ENCODE peak calls at places on chromosome 16, in four cellular contexts. S, L, J and D are unnamed samples.

GRCh38 chr16:84726670-84727467 is 27.1 kb downstream of the USP10 start:
- DNase-seq in S (peak; percentile 71), L (no peak), J (no peak), D (no peak)

GRCh38 chr16:56691885-56692284 is 9.6 kb downstream of the MT1X start:
- DNase-seq in S (peak; percentile 77), J (no peak), L (peak; percentile 66), D (no peak)

GRCh38 chr16:81676571-81677374 is 102.3 kb upstream of the PLCG2 start:
- DNase-seq in J (no peak), L (no peak), S (no peak), D (no peak)

GRCh38 chr16:21628772-21629171 is 23.6 kb downstream of the IGSF6 start:
- DNase-seq in L (no peak), J (no peak), S (no peak), D (no peak)

GRCh38 chr16:51164574-51164973 is 13.5 kb upstream of the SALL1 start:
- DNase-seq in J (no peak), L (no peak), S (no peak), D (no peak)

GRCh38 chr16:9090101-9090959 is 1.1 kb upstream of the HAPSTR1 start:
- DNase-seq in S (no peak), L (no peak), J (peak; percentile 58), D (peak; percentile 72)

GRCh38 chr16:70687172-70687531 is 1.3 kb upstream of the MTSS2 start:
- DNase-seq in J (peak; percentile 44), L (no peak), S (no peak), D (no peak)

GRCh38 chr16:66335704-66336329 is 30.7 kb upstream of the CDH5 start:
- DNase-seq in J (no peak), S (no peak), L (no peak), D (no peak)

GRCh38 chr16:924806-925205 is 46.0 kb downstream of the LMF1 start:
- DNase-seq in J (no peak), L (no peak), S (no peak), D (no peak)

GRCh38 chr16:58337090-58337444 is 42.2 kb upstream of the PRSS54 start:
- DNase-seq in L (no peak), J (no peak), S (no peak), D (no peak)

GRCh38 chr16:74951206-74951605 is 33.7 kb downstream of the WDR59 start:
- DNase-seq in L (no peak), J (no peak), S (no peak), D (no peak)

GRCh38 chr16:88538366-88539060 is 31.7 kb upstream of the ZC3H18 start:
- DNase-seq in J (no peak), S (no peak), L (no peak), D (no peak)

GRCh38 chr16:64962786-64963185 is 159.1 kb downstream of the CDH11 start:
- DNase-seq in J (no peak), S (no peak), L (no peak), D (no peak)

GRCh38 chr16:55825115-55825728 is 7.7 kb downstream of the CES1 start:
- DNase-seq in J (no peak), L (no peak), S (no peak), D (no peak)

GRCh38 chr16:71637398-71637797 is 11.4 kb downstream of the MARVELD3 start:
- DNase-seq in L (no peak), J (no peak), S (no peak), D (no peak)

GRCh38 chr16:11235703-11235991 is 20.4 kb downstream of the SOCS1 start:
- DNase-seq in J (no peak), L (no peak), S (peak; percentile 81), D (no peak)

GRCh38 chr16:53775106-53775820 is 71.3 kb downstream of the FTO start:
- DNase-seq in L (no peak), S (no peak), J (no peak), D (no peak)

GRCh38 chr16:87877942-87878507 is 8.7 kb upstream of the SLC7A5 start:
- DNase-seq in L (no peak), S (no peak), J (no peak), D (no peak)

GRCh38 chr16:3954411-3954921 is 74.0 kb upstream of the CREBBP start:
- DNase-seq in S (peak; percentile 17), L (no peak), J (no peak), D (no peak)

GRCh38 chr16:88463411-88463810 is 10.3 kb downstream of the ZFPM1 start:
- DNase-seq in J (no peak), S (no peak), L (no peak), D (no peak)

GRCh38 chr16:81739503-81739902 is 39.6 kb upstream of the PLCG2 start:
- DNase-seq in J (no peak), L (no peak), S (no peak), D (no peak)

GRCh38 chr16:87840462-87840978 is 28.8 kb downstream of the SLC7A5 start:
- DNase-seq in J (no peak), S (no peak), L (no peak), D (no peak)

GRCh38 chr16:86048221-86048620 is 149.3 kb downstream of the IRF8 start:
- DNase-seq in J (no peak), S (no peak), L (no peak), D (no peak)

GRCh38 chr16:9192746-9193145 is 101.3 kb downstream of the HAPSTR1 start:
- DNase-seq in L (no peak), S (no peak), J (no peak), D (no peak)

GRCh38 chr16:75097941-75098897 is 18.4 kb downstream of the LDHD start:
- DNase-seq in S (no peak), J (no peak), L (no peak), D (no peak)

GRCh38 chr16:50864386-50864785 is 122.5 kb downstream of the CYLD start:
- DNase-seq in J (no peak), L (no peak), S (no peak), D (no peak)

GRCh38 chr16:87698241-87698640 is 67.5 kb downstream of the KLHDC4 start:
- DNase-seq in J (no peak), S (no peak), L (no peak), D (no peak)

GRCh38 chr16:57892447-57893096 is 78.4 kb downstream of the CNGB1 start:
- DNase-seq in L (no peak), S (peak; percentile 81), J (no peak), D (no peak)

GRCh38 chr16:64882385-64882784 is 239.5 kb downstream of the CDH11 start:
- DNase-seq in L (no peak), S (no peak), J (no peak), D (no peak)

GRCh38 chr16:24525970-24526559 is 13.3 kb upstream of the RBBP6 start:
- DNase-seq in S (peak; percentile 58), J (no peak), L (no peak), D (no peak)

GRCh38 chr16:28082624-28083023 is 19.1 kb upstream of the GSG1L start:
- DNase-seq in J (peak; percentile 72), S (no peak), L (no peak), D (no peak)

GRCh38 chr16:81491522-81492188 is 47.0 kb downstream of the CMIP start:
- DNase-seq in J (no peak), L (no peak), S (no peak), D (no peak)

GRCh38 chr16:70751593-70751992 is 49.4 kb downstream of the VAC14 start:
- DNase-seq in S (no peak), L (no peak), J (no peak), D (no peak)

GRCh38 chr16:31700530-31701388 is 172.8 kb upstream of the ZNF267 start:
- DNase-seq in J (peak; percentile 93), S (peak; percentile 90), L (no peak), D (peak; percentile 77)

GRCh38 chr16:31698901-31699300 is 171.2 kb downstream of the AHSP start:
- DNase-seq in S (no peak), J (no peak), L (no peak), D (no peak)

GRCh38 chr16:31701734-31702133 is 171.9 kb upstream of the ZNF267 start:
- DNase-seq in L (no peak), S (no peak), J (no peak), D (no peak)

GRCh38 chr16:31699601-31700000 is 171.9 kb downstream of the AHSP start:
- DNase-seq in S (no peak), L (no peak), J (no peak), D (no peak)

DNA sequence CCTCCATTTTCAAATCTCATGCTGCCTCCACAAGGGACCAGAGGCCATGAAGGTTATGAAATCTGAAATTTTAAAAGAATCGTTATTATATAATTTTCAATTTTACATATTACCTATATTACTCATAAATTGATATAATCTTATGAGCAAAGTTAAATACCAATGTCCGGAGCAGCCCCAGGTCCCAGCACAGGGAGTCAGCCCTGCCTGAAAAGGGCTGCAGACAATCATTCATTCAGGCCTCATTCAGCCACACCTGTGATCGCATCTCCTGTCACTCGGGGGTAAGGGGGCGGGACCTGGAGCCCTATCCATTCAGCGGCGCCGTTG is 172.5 kb downstream of the AHSP start:
- DNase-seq in L (peak; percentile 82), J (no peak), S (no peak), D (peak; percentile 92)
- TF ChIP-seq ELF1 in L (no peak), J (no peak), S (no peak), D (no peak)

GRCh38 chr16:2207872-2208271 is 2.6 kb downstream of the MLST8 start:
- DNase-seq in J (no peak), L (no peak), S (no peak), D (no peak)

GRCh38 chr16:2206420-2206779 is 1.1 kb downstream of the MLST8 start:
- DNase-seq in J (no peak), L (no peak), S (no peak), D (no peak)

GRCh38 chr16:2208308-2208707 is 2.4 kb downstream of the BRICD5 start:
- DNase-seq in J (no peak), S (no peak), L (no peak), D (no peak)

GRCh38 chr16:2205967-2206313 is 686 bp downstream of the MLST8 start:
- DNase-seq in J (no peak), L (no peak), S (no peak), D (peak; percentile 75)

DNA sequence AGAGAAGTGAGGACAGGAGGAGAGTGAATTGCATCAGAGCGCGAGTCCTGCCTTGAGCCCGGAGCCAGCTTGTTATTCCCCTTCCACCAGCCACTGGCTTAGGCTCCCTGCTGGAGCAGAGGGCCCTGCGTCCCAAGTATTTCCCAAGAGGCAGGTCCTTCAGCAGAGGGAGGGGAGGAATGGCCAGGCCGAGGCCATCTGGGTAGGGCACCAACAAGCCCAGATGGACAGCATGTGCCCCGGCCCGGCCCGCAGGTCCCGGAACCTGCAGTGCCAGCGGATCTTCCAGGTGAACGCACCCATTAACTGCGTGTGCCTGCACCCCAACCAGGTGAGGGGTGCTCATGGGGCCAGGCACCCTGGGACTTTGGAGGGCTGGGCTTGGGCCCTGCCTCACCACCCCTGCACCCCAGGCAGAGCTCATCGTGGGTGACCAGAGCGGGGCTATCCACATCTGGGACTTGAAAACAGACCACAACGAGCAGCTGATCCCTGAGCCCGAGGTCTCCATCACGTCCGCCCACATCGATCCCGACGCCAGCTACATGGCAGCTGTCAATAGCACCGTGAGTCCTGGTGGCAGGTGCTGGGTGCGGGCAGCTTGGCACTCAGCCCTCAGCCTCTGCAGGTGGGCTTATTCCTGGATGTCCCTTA is 1.7 kb downstream of the MLST8 start:
- DNase-seq in J (no peak), S (no peak), L (no peak), D (no peak)
- TF ChIP-seq POLR2AphosphoS5 in J (no peak), S (no peak), L (no peak), D (no peak)

GRCh38 chr16:20507280-20507679 is 56.0 kb downstream of the ACSM2A start:
- DNase-seq in J (no peak), L (no peak), S (no peak), D (no peak)
- TF ChIP-seq RAD21 in J (no peak), L (no peak), S (no peak), D (no peak)

GRCh38 chr16:19853132-19853972 is 31.3 kb downstream of the GPRC5B start:
- DNase-seq in L (no peak), J (no peak), S (no peak), D (no peak)
- TF ChIP-seq ELF1 in L (no peak), J (no peak), S (no peak), D (no peak)